ENCODE peak calls at places on chromosomes 6 and 20, in five cellular contexts. One of them, this sample, is unnamed. For H3K4me1, the result is how much of the 10 kb centered on the place peaks cover.

GRCh38 chr6:7515363-7515762 is 26.1 kb upstream of the DSP start:
- DNase-seq in upper lobe of left lung: no peak
- DNase-seq in IMR-90: no peak
- DNase-seq in H1: no peak
- DNase-seq in Peyer's patch: no peak
- DNase-seq in this sample: no peak

GRCh38 chr20:16201191-16201590 is 372.1 kb downstream of the KIF16B start:
- DNase-seq in IMR-90: no peak
- DNase-seq in H1: no peak
- DNase-seq in Peyer's patch: no peak
- DNase-seq in upper lobe of left lung: no peak
- DNase-seq in this sample: no peak

GRCh38 chr6:116282698-116283097 is 3.0 kb upstream of the TSPYL1 start:
- DNase-seq in Peyer's patch: no peak
- DNase-seq in upper lobe of left lung: no peak
- DNase-seq in IMR-90: peak
- DNase-seq in H1: no peak
- DNase-seq in this sample: no peak

GRCh38 chr6:15148356-15149058 is 97.4 kb upstream of the JARID2 start:
- DNase-seq in H1: no peak
- DNase-seq in Peyer's patch: no peak
- DNase-seq in IMR-90: peak
- DNase-seq in upper lobe of left lung: no peak
- DNase-seq in this sample: no peak

GRCh38 chr20:40508821-40509220 is 180.2 kb downstream of the MAFB start:
- DNase-seq in upper lobe of left lung: no peak
- DNase-seq in Peyer's patch: no peak
- DNase-seq in IMR-90: no peak
- DNase-seq in H1: no peak
- DNase-seq in this sample: no peak

GRCh38 chr20:63152322-63153253 is 63.3 kb downstream of the YTHDF1 start:
- DNase-seq in H1: no peak
- DNase-seq in upper lobe of left lung: peak
- DNase-seq in Peyer's patch: no peak
- DNase-seq in IMR-90: no peak
- DNase-seq in this sample: no peak

GRCh38 chr6:118712955-118713354 is 61.6 kb upstream of the CEP85L start:
- DNase-seq in upper lobe of left lung: no peak
- DNase-seq in IMR-90: peak
- DNase-seq in H1: no peak
- DNase-seq in Peyer's patch: no peak
- DNase-seq in this sample: no peak

GRCh38 chr6:165973473-165973872 is 194.2 kb downstream of the TBXT start:
- DNase-seq in upper lobe of left lung: no peak
- DNase-seq in H1: no peak
- DNase-seq in IMR-90: no peak
- DNase-seq in Peyer's patch: no peak
- DNase-seq in this sample: no peak

GRCh38 chr20:32326507-32326851 is 31.7 kb upstream of the ASXL1 start:
- DNase-seq in Peyer's patch: no peak
- DNase-seq in H1: no peak
- DNase-seq in upper lobe of left lung: no peak
- DNase-seq in IMR-90: peak
- DNase-seq in this sample: no peak

GRCh38 chr6:143677891-143678737 is at the start of gene PHACTR2:
- DNase-seq in H1: peak
- DNase-seq in Peyer's patch: peak
- DNase-seq in upper lobe of left lung: peak
- DNase-seq in IMR-90: peak
- DNase-seq in this sample: peak

GRCh38 chr6:6783736-6784135 is 195.2 kb downstream of the LY86 start:
- DNase-seq in H1: no peak
- DNase-seq in upper lobe of left lung: no peak
- DNase-seq in IMR-90: no peak
- DNase-seq in Peyer's patch: no peak
- DNase-seq in this sample: no peak

GRCh38 chr20:9301129-9302072 is 213.0 kb upstream of the LAMP5 start:
- DNase-seq in H1: no peak
- DNase-seq in IMR-90: peak
- DNase-seq in Peyer's patch: no peak
- DNase-seq in upper lobe of left lung: no peak
- DNase-seq in this sample: no peak

GRCh38 chr20:48205786-48206185 is 420.5 kb upstream of the SULF2 start:
- DNase-seq in H1: no peak
- DNase-seq in Peyer's patch: no peak
- DNase-seq in IMR-90: no peak
- DNase-seq in upper lobe of left lung: no peak
- DNase-seq in this sample: no peak

GRCh38 chr6:51959744-51960383 is 127.5 kb downstream of the PKHD1 start:
- DNase-seq in IMR-90: peak
- DNase-seq in upper lobe of left lung: no peak
- DNase-seq in H1: peak
- DNase-seq in Peyer's patch: peak
- DNase-seq in this sample: no peak

GRCh38 chr20:57663241-57663640 is 43.0 kb upstream of the ZBP1 start:
- DNase-seq in H1: no peak
- DNase-seq in upper lobe of left lung: no peak
- DNase-seq in Peyer's patch: peak
- DNase-seq in IMR-90: no peak
- DNase-seq in this sample: peak

GRCh38 chr20:47795214-47795667 is 10.0 kb upstream of the SULF2 start:
- DNase-seq in IMR-90: no peak
- DNase-seq in upper lobe of left lung: no peak
- DNase-seq in H1: no peak
- DNase-seq in Peyer's patch: no peak
- DNase-seq in this sample: peak

GRCh38 chr6:164106345-164106769 is 691.8 kb downstream of the QKI start:
- DNase-seq in Peyer's patch: no peak
- DNase-seq in upper lobe of left lung: peak
- DNase-seq in IMR-90: no peak
- DNase-seq in H1: no peak
- DNase-seq in this sample: no peak

GRCh38 chr6:127182501-127182900 is 64.0 kb downstream of the RSPO3 start:
- DNase-seq in H1: no peak
- DNase-seq in Peyer's patch: no peak
- DNase-seq in upper lobe of left lung: no peak
- DNase-seq in IMR-90: no peak
- DNase-seq in this sample: no peak

GRCh38 chr6:12585497-12585958 is 131.0 kb upstream of the PHACTR1 start:
- DNase-seq in IMR-90: peak
- DNase-seq in upper lobe of left lung: no peak
- DNase-seq in H1: no peak
- DNase-seq in Peyer's patch: no peak
- DNase-seq in this sample: peak

DNA sequence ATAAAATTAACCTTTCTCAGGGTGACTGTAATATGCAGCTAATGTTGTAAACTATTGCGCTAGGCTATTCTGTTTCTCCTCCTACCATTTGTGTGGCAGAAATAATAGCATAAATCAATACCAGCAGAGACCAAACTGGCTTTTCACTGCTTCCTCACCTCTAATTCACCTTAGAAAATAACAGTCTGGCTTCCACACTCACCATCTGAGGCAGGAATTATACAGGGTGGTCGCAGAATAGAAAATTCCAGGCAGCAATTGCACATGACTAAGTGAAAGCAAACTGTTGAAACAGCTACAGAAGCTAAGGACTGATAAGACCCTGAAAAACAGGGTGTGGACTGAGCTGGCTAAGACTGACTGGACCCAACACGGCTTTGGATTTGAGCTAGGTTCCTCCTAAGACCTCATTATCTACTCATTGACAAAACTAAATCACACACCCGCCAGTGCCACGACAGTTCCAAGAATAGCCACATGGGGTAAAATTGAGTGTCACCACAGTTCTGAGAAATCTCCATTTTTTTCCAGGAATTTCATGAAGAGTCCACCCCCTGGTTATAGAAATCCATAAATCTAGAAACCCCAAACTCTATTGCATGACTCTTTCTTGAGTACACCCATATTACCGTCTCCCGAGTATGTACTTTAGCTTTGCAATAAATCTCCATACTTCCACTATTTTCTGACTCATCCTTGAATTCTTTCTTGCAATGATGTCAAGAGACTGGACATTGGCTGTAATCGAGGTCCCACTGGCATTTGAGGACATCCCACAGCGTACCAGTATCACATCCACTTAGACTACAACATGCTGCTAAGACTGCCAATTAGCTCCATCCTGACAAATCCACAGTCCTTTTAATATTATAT is 60.9 kb upstream of the KCNQ5 start:
- DNase-seq in IMR-90: peak
- DNase-seq in upper lobe of left lung: no peak
- DNase-seq in Peyer's patch: no peak
- DNase-seq in H1: no peak
- DNase-seq in this sample: no peak
- TF ChIP-seq CTCF in IMR-90: no peak
- TF ChIP-seq CTCF in upper lobe of left lung: no peak
- TF ChIP-seq CTCF in Peyer's patch: no peak
- TF ChIP-seq CTCF in H1: no peak
- TF ChIP-seq CTCF in this sample: no peak

GRCh38 chr20:23358563-23358906 is 3.4 kb upstream of the GZF1 start:
- DNase-seq in IMR-90: no peak
- DNase-seq in Peyer's patch: no peak
- DNase-seq in upper lobe of left lung: no peak
- DNase-seq in H1: no peak
- DNase-seq in this sample: no peak
- TF ChIP-seq POLR2A in IMR-90: no peak
- TF ChIP-seq POLR2A in Peyer's patch: no peak
- TF ChIP-seq POLR2A in upper lobe of left lung: no peak
- TF ChIP-seq POLR2A in H1: no peak
- TF ChIP-seq POLR2A in this sample: no peak

DNA sequence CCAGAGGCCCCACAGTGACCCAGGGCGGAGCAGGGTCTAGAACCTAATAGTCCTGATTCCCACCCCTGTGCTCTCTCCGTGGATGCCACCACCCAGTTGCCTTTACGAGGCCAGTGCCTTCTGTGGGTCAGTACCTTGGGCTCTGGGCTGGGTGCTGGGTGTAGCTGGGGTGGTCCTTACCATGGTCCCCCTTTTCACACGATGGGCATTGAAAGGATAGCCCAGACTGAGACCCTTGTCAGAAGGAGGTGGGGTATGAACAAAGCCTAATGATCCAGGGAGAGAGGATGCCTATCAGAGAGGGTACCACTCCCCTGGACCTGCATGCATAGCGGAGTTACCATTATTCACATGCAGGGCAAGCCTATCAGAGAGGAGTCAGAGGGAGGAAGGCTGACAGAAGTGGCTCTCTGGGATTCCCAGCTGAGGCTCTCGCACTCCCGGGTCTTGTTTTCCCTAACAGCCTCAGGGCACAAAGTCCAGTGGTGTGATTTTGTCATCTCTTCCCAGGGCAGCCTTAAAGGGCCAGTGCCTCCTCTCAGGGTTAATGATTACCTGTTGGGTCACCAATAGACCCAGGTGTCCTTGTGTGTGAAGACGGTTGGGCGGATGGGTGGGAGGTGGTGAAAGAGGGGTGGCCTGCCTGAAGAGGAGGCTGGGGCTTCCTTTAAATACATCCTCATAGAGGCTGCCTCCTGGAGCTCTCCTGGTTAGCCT is 36.2 kb downstream of the VEGFA start:
- DNase-seq in IMR-90: no peak
- DNase-seq in H1: no peak
- DNase-seq in upper lobe of left lung: no peak
- DNase-seq in Peyer's patch: peak
- DNase-seq in this sample: no peak
- H3K4me1 ChIP-seq in IMR-90: under half
- H3K4me1 ChIP-seq in H1: under half
- H3K4me1 ChIP-seq in upper lobe of left lung: half or more
- H3K4me1 ChIP-seq in Peyer's patch: half or more
- H3K4me1 ChIP-seq in this sample: under half

GRCh38 chr6:47457370-47457769 is 20.2 kb upstream of the CD2AP start:
- DNase-seq in IMR-90: no peak
- DNase-seq in Peyer's patch: no peak
- DNase-seq in H1: no peak
- DNase-seq in upper lobe of left lung: no peak
- DNase-seq in this sample: no peak

GRCh38 chr6:47453372-47453936 is 24.1 kb upstream of the CD2AP start:
- DNase-seq in IMR-90: no peak
- DNase-seq in H1: no peak
- DNase-seq in Peyer's patch: no peak
- DNase-seq in upper lobe of left lung: no peak
- DNase-seq in this sample: no peak

GRCh38 chr6:47454713-47455396 is 22.7 kb upstream of the CD2AP start:
- DNase-seq in Peyer's patch: no peak
- DNase-seq in IMR-90: no peak
- DNase-seq in upper lobe of left lung: no peak
- DNase-seq in H1: no peak
- DNase-seq in this sample: no peak

GRCh38 chr6:47456536-47456975 is 21.0 kb upstream of the CD2AP start:
- DNase-seq in upper lobe of left lung: no peak
- DNase-seq in Peyer's patch: no peak
- DNase-seq in IMR-90: no peak
- DNase-seq in H1: no peak
- DNase-seq in this sample: no peak

DNA sequence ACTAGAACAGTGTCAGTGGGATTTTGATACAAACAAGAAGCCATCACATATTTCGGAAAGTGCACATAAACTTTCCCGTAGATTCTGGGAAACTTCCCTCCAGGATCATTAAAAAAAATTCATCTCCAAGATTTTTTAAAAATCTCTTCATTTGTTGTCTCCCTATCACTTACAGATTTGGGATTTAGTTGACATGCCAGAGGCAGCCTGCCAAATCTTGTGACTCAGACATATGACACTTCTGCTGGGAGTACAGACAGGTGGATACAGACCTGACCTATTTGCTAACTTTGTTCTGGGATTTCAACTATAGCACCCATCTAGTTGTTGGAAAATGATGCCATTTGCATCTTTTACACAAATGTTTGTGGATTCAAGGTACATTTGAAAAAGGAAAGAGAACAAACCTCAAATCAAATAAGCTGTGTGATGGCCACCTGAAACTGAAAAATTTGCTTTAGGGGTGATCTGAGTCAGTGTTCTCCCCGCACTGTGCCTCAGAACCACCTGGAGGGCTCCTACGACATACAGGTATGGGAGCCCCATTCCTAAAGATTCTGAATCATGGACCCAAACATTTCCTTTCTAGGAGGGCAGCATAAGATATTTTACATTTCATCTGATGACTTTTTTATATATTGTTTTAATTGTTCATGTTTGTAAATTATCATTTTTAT is 21.9 kb upstream of the CD2AP start:
- DNase-seq in IMR-90: no peak
- DNase-seq in H1: no peak
- DNase-seq in Peyer's patch: no peak
- DNase-seq in upper lobe of left lung: no peak
- DNase-seq in this sample: no peak
- TF ChIP-seq CTCF in IMR-90: no peak
- TF ChIP-seq CTCF in H1: no peak
- TF ChIP-seq CTCF in Peyer's patch: no peak
- TF ChIP-seq CTCF in upper lobe of left lung: no peak
- TF ChIP-seq CTCF in this sample: no peak

GRCh38 chr6:36701401-36701991 is 3.9 kb downstream of the RAB44 start:
- DNase-seq in Peyer's patch: peak
- DNase-seq in upper lobe of left lung: no peak
- DNase-seq in H1: no peak
- DNase-seq in IMR-90: no peak
- DNase-seq in this sample: no peak
- TF ChIP-seq POLR2A in Peyer's patch: no peak
- TF ChIP-seq POLR2A in upper lobe of left lung: no peak
- TF ChIP-seq POLR2A in H1: no peak
- TF ChIP-seq POLR2A in IMR-90: no peak
- TF ChIP-seq POLR2A in this sample: no peak

This sample was measured in uterus.